ENCODE peak calls at places on chromosomes 3 and 15, in seven cellular contexts. W, O, K, N, V, B and X are unnamed samples.
A peak's percentile ranks its signal among the peaks of the same experiment; 100 is the strongest.

GRCh38 chr15:49686626-49687025 is 65.8 kb downstream of the DTWD1 start:
- DNase-seq in W (peak; percentile 32), O (peak; percentile 33), K (peak; percentile 17), N (no peak), V (peak; percentile 29), B (no peak), X (peak; percentile 21)

GRCh38 chr15:52011711-52012144 is 7.3 kb upstream of the MAPK6 start:
- DNase-seq in W (no peak), O (no peak), K (peak; percentile 31), N (no peak), V (peak; percentile 60), B (no peak), X (no peak)

GRCh38 chr3:165185707-165186327 is 10.4 kb downstream of the SLITRK3 start:
- DNase-seq in W (peak; percentile 52), O (peak; percentile 25), K (peak; percentile 68), N (peak; percentile 67), V (peak; percentile 35), B (peak; percentile 88), X (peak; percentile 70)

GRCh38 chr15:31034152-31034551 is 42.7 kb upstream of the MTMR10 start:
- DNase-seq in W (peak; percentile 48), O (peak; percentile 12), K (no peak), N (no peak), V (no peak), B (peak; percentile 23), X (peak; percentile 53)

GRCh38 chr3:107962946-107963345 is 127.9 kb downstream of the CD47 start:
- DNase-seq in W (peak; percentile 36), O (peak; percentile 80), K (peak; percentile 17), N (no peak), V (peak; percentile 47), B (peak; percentile 64), X (peak; percentile 68)

GRCh38 chr3:124919756-124920155 is 14.8 kb downstream of the MUC13 start:
- DNase-seq in W (no peak), O (no peak), K (no peak), N (no peak), V (no peak), B (no peak), X (peak; percentile 21)

GRCh38 chr3:68666409-68667193 is 265.7 kb downstream of the TAFA4 start:
- DNase-seq in W (no peak), O (peak; percentile 44), K (no peak), N (no peak), V (no peak), B (peak; percentile 28), X (no peak)

GRCh38 chr15:76330281-76330680 is 6.3 kb upstream of the ISL2 start:
- DNase-seq in W (peak; percentile 46), O (peak; percentile 36), K (peak; percentile 66), N (no peak), V (peak; percentile 57), B (no peak), X (peak; percentile 75)

GRCh38 chr3:71395927-71396695 is 187.4 kb downstream of the FOXP1 start:
- DNase-seq in W (peak; percentile 68), O (no peak), K (peak; percentile 49), N (no peak), V (peak; percentile 83), B (no peak), X (peak; percentile 77)

GRCh38 chr15:99486371-99487336 is 79.1 kb upstream of the MEF2A start:
- DNase-seq in W (peak; percentile 60), O (peak; percentile 23), K (peak; percentile 86), N (peak; percentile 15), V (peak; percentile 61), B (peak; percentile 82), X (peak; percentile 91)

GRCh38 chr15:29233566-29233965 is 36.1 kb downstream of the NSMCE3 start:
- DNase-seq in W (peak; percentile 12), O (peak; percentile 82), K (no peak), N (no peak), V (no peak), B (no peak), X (peak; percentile 22)

GRCh38 chr15:70703483-70703882 is 59.9 kb downstream of the UACA start:
- DNase-seq in W (no peak), O (no peak), K (no peak), N (no peak), V (no peak), B (peak; percentile 34), X (peak; percentile 57)

GRCh38 chr15:75639191-75639708 is 774 bp downstream of the IMP3 start:
- DNase-seq in W (no peak), O (peak; percentile 32), K (no peak), N (no peak), V (peak; percentile 56), B (no peak), X (peak; percentile 51)

GRCh38 chr15:56906766-56907165 is 11.7 kb upstream of the TCF12 start:
- DNase-seq in W (no peak), O (peak; percentile 23), K (no peak), N (no peak), V (no peak), B (no peak), X (no peak)
- H3K4me2 ChIP-seq in W (peak overlapping the region; percentile 22), O (peak overlapping the region; percentile 66), K (no peak overlapping the region), N (no peak overlapping the region), V (no peak overlapping the region), B (no peak overlapping the region), X (no peak overlapping the region)

DNA sequence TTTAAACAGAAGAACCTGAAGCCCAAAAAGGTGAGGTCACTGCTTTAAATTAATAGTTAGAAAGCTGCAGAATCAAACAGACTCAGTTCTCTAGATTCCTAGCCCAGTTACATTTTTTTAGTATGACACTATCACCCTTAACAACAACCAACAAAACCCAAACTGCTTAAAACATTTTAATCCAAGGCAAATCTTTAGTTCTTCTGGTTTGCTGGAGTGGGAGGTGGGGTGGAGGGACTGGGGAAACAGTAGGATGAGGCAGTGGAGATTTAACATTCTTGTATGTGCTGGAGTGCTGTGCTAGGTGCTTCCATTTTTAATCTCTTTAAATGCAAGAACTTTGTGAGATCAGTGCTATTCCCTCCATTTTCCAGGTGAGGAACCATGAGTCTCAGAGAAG is 631.6 kb upstream of the KCNMB2 start:
- DNase-seq in W (peak; percentile 59), O (peak; percentile 10), K (no peak), N (no peak), V (no peak), B (no peak), X (peak; percentile 49)
- H3K4me2 ChIP-seq in W (peak overlapping the region; percentile 74), O (peak overlapping the region; percentile 58), K (peak overlapping the region; percentile 54), N (no peak overlapping the region), V (no peak overlapping the region), B (no peak overlapping the region), X (peak overlapping the region; percentile 87)

GRCh38 chr3:119588112-119588511 is 8.8 kb downstream of the ADPRH start:
- DNase-seq in W (no peak), O (no peak), K (no peak), N (no peak), V (no peak), B (no peak), X (peak; percentile 21)
- H3K4me2 ChIP-seq in W (no peak overlapping the region), O (no peak overlapping the region), K (no peak overlapping the region), N (no peak overlapping the region), V (no peak overlapping the region), B (no peak overlapping the region), X (no peak overlapping the region)

DNA sequence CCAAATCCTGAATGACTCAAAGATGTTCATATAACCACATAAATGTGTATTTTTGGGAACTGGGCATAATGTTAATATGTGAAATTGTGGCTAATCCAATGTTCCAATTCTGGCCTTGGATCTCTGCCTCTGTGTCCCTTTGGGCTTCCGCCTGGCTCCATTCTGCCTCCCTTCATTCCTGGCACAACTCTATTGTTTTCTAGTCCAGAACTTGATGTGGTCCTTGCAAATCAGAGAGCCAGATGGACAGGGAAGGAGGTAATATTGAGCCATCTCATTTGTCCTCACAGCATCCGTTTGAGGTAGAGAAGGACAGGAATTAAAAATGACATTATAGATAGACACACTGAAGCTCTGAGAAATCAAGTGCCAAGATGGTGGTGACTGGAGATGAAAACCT is 355.7 kb upstream of the TBL1XR1 start:
- DNase-seq in W (no peak), O (no peak), K (no peak), N (no peak), V (no peak), B (no peak), X (no peak)
- H3K4me2 ChIP-seq in W (no peak overlapping the region), O (no peak overlapping the region), K (no peak overlapping the region), N (no peak overlapping the region), V (no peak overlapping the region), B (no peak overlapping the region), X (no peak overlapping the region)